ENCODE peak calls at places on chromosome 17, in ten cellular contexts. T, F, W, Y, N, I, Z, B, X and S are unnamed samples.

GRCh38 chr17:2337152-2337810 is at the start of gene SGSM2:
- DNase-seq in T (peak; percentile 58), F (peak; percentile 78), W (peak; percentile 60), Y (peak; percentile 81), N (peak; percentile 63), I (no peak), Z (peak; percentile 40), B (peak; percentile 52), X (peak; percentile 47), S (peak; percentile 45)

GRCh38 chr17:4942760-4943508 is 2.9 kb downstream of the RNF167 start:
- DNase-seq in T (no peak), F (no peak), W (peak; percentile 10), Y (no peak), N (no peak), I (no peak), Z (no peak), B (no peak), X (no peak), S (no peak)

GRCh38 chr17:164536-165235 is 16.8 kb downstream of the DOC2B start:
- DNase-seq in T (peak; percentile 73), F (no peak), W (peak; percentile 74), Y (peak; percentile 63), N (no peak), I (peak; percentile 16), Z (no peak), B (no peak), X (peak; percentile 33), S (no peak)

GRCh38 chr17:45410144-45411091 is 22.3 kb downstream of the ARHGAP27 start:
- DNase-seq in T (no peak), F (peak; percentile 87), W (no peak), Y (peak; percentile 84), N (no peak), I (no peak), Z (peak; percentile 41), B (no peak), X (peak; percentile 67), S (no peak)

GRCh38 chr17:63714550-63715277 is 14.8 kb upstream of the LIMD2 start:
- DNase-seq in T (no peak), F (no peak), W (peak; percentile 25), Y (no peak), N (no peak), I (no peak), Z (no peak), B (no peak), X (no peak), S (no peak)

GRCh38 chr17:83151442-83152220 is 72.2 kb downstream of the METRNL start:
- DNase-seq in T (peak; percentile 77), F (no peak), W (no peak), Y (no peak), N (no peak), I (no peak), Z (no peak), B (no peak), X (no peak), S (no peak)

GRCh38 chr17:45135978-45136791 is 698 bp downstream of the ACBD4 start:
- DNase-seq in T (no peak), F (no peak), W (no peak), Y (no peak), N (no peak), I (no peak), Z (no peak), B (no peak), X (no peak), S (no peak)

GRCh38 chr17:45868276-45868675 is 23.6 kb downstream of the SPPL2C start:
- DNase-seq in T (no peak), F (no peak), W (no peak), Y (no peak), N (no peak), I (no peak), Z (no peak), B (no peak), X (no peak), S (no peak)

GRCh38 chr17:72118588-72119279 is 2.1 kb upstream of the SOX9 start:
- DNase-seq in T (peak; percentile 86), F (no peak), W (peak; percentile 59), Y (no peak), N (peak; percentile 59), I (no peak), Z (no peak), B (no peak), X (no peak), S (no peak)

GRCh38 chr17:28950017-28950751 is 1.1 kb downstream of the PHF12 start:
- DNase-seq in T (peak; percentile 42), F (no peak), W (peak; percentile 49), Y (no peak), N (peak; percentile 29), I (no peak), Z (peak; percentile 10), B (peak; percentile 34), X (peak; percentile 10), S (peak; percentile 42)

GRCh38 chr17:74192950-74193781 is 10.3 kb upstream of the RPL38 start:
- DNase-seq in T (peak; percentile 58), F (no peak), W (no peak), Y (no peak), N (peak; percentile 58), I (no peak), Z (no peak), B (no peak), X (no peak), S (no peak)

GRCh38 chr17:63550816-63551639 is 751 bp downstream of the DCAF7 start:
- DNase-seq in T (peak; percentile 20), F (no peak), W (peak; percentile 55), Y (no peak), N (peak; percentile 71), I (no peak), Z (no peak), B (no peak), X (no peak), S (no peak)

GRCh38 chr17:29451338-29451737 is 61.2 kb downstream of the TAOK1 start:
- DNase-seq in T (no peak), F (no peak), W (no peak), Y (no peak), N (no peak), I (no peak), Z (no peak), B (no peak), X (no peak), S (no peak)

GRCh38 chr17:7929158-7930029 is at the start of gene KCNAB3:
- DNase-seq in T (peak; percentile 31), F (no peak), W (no peak), Y (no peak), N (peak; percentile 69), I (peak; percentile 32), Z (no peak), B (peak; percentile 26), X (no peak), S (no peak)

GRCh38 chr17:46157443-46158107 is 35.7 kb downstream of the KANSL1 start:
- DNase-seq in T (no peak), F (no peak), W (peak; percentile 19), Y (no peak), N (no peak), I (no peak), Z (no peak), B (no peak), X (no peak), S (no peak)

GRCh38 chr17:42997390-42997983 is 732 bp upstream of the RPL27 start:
- DNase-seq in T (no peak), F (no peak), W (no peak), Y (no peak), N (peak; percentile 59), I (no peak), Z (no peak), B (no peak), X (no peak), S (no peak)

GRCh38 chr17:34519286-34519685 is 60.1 kb upstream of the TMEM132E start:
- DNase-seq in T (no peak), F (no peak), W (peak; percentile 6), Y (no peak), N (no peak), I (no peak), Z (no peak), B (no peak), X (no peak), S (no peak)

GRCh38 chr17:2406903-2407790 is 6.3 kb upstream of the MNT start:
- DNase-seq in T (no peak), F (no peak), W (peak; percentile 92), Y (no peak), N (no peak), I (no peak), Z (no peak), B (no peak), X (no peak), S (no peak)

GRCh38 chr17:78526231-78527025 is 50.8 kb downstream of the DNAH17 start:
- DNase-seq in T (peak; percentile 79), F (no peak), W (no peak), Y (no peak), N (no peak), I (no peak), Z (no peak), B (no peak), X (no peak), S (no peak)

GRCh38 chr17:39239640-39240314 is 14.0 kb upstream of the STAC2 start:
- DNase-seq in T (peak; percentile 83), F (peak; percentile 65), W (peak; percentile 29), Y (peak; percentile 64), N (peak; percentile 54), I (no peak), Z (peak; percentile 51), B (peak; percentile 68), X (no peak), S (peak; percentile 54)